ENCODE peak calls at places on chromosomes 12 and 14, in four cellular contexts. E is WTC11, Z is K562, V is GM12878. I is an unnamed sample.

GRCh38 chr14:91911474-91912032 is 35.9 kb downstream of the FBLN5 start:
- DNase-seq in V (peak; percentile 13), Z (peak; percentile 13), E (peak; percentile 34), I (peak; percentile 47)

GRCh38 chr12:109577311-109577710 is 3.7 kb downstream of the MVK start:
- DNase-seq in E (no peak), Z (no peak), V (no peak), I (no peak)

GRCh38 chr12:71220295-71220694 is 62.5 kb upstream of the TSPAN8 start:
- DNase-seq in Z (no peak), V (no peak), E (no peak), I (no peak)

GRCh38 chr14:94355191-94355794 is 32.2 kb upstream of the SERPINA6 start:
- DNase-seq in E (peak; percentile 69), Z (no peak), V (no peak), I (peak; percentile 85)

GRCh38 chr12:108727868-108728735 is 3.2 kb downstream of the CORO1C start:
- DNase-seq in V (no peak), Z (no peak), E (no peak), I (no peak)

GRCh38 chr14:92040431-92041040 is 677 bp upstream of the TRIP11 start:
- DNase-seq in V (peak; percentile 25), E (no peak), Z (peak; percentile 11), I (peak; percentile 18)

GRCh38 chr12:3537916-3538690 is 47.1 kb downstream of the PRMT8 start:
- DNase-seq in E (no peak), Z (no peak), V (no peak), I (no peak)

GRCh38 chr14:57833304-57833703 is 32.6 kb downstream of the SLC35F4 start:
- DNase-seq in V (no peak), E (no peak), Z (no peak), I (no peak)

GRCh38 chr14:58731465-58732330 is 93.9 kb downstream of the DACT1 start:
- DNase-seq in V (no peak), E (no peak), Z (no peak), I (no peak)

GRCh38 chr14:106422066-106422465 is 895.7 kb downstream of the TMEM121 start:
- DNase-seq in E (no peak), Z (no peak), V (no peak), I (no peak)

GRCh38 chr14:30077946-30078345 is 150.3 kb upstream of the PRKD1 start:
- DNase-seq in Z (no peak), E (no peak), V (no peak), I (no peak)
- TF ChIP-seq CBFB in Z (no peak), E (no peak), V (no peak), I (no peak)

GRCh38 chr14:100874411-100875091 is 29.0 kb downstream of the RTL1 start:
- DNase-seq in Z (no peak), E (no peak), V (no peak), I (no peak)
- TF ChIP-seq CBFB in Z (no peak), E (no peak), V (no peak), I (no peak)

GRCh38 chr12:87943666-87944065 is 85.5 kb downstream of the C12orf50 start:
- DNase-seq in E (no peak), V (no peak), Z (no peak), I (no peak)
- TF ChIP-seq CBFB in E (no peak), V (no peak), Z (no peak), I (no peak)

DNA sequence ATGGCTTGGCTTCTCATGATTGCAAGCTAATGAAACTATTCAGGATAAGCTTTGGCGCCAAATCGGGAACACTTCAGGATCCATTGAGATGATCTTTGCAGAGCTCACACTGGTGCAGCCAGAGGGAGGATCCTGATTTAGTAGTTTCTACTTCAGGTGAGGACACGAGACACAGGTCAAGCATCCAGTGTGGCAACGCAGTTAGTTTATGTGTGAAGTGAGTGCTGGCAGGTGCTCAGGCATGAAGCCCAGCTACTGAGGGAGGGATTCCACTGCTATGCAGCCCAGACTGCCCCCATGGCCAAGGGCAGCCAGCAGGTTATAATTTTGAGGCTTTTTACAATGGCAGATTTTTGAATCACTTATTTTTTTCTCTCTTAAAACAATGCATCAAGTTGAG is 113.5 kb upstream of the PCED1B start:
- DNase-seq in Z (no peak), E (no peak), V (no peak), I (no peak)
- TF ChIP-seq CBFB in Z (no peak), E (no peak), V (no peak), I (no peak)

GRCh38 chr12:52310622-52311281 is 10.4 kb downstream of the KRT83 start:
- DNase-seq in V (no peak), Z (no peak), E (no peak), I (no peak)

GRCh38 chr12:52308807-52309425 is 12.3 kb downstream of the KRT83 start:
- DNase-seq in Z (no peak), V (no peak), E (no peak), I (no peak)

GRCh38 chr12:52313461-52313860 is 7.7 kb downstream of the KRT83 start:
- DNase-seq in Z (no peak), E (no peak), V (no peak), I (no peak)

GRCh38 chr12:52312086-52312485 is 9.1 kb downstream of the KRT83 start:
- DNase-seq in V (no peak), Z (no peak), E (no peak), I (no peak)

GRCh38 chr12:52311282-52311643 is 9.9 kb downstream of the KRT83 start:
- DNase-seq in E (no peak), V (no peak), Z (no peak), I (no peak)
- TF ChIP-seq CBFB in E (no peak), V (no peak), Z (no peak), I (no peak)

GRCh38 chr14:69244946-69245345 is 15.0 kb upstream of the GALNT16 start:
- DNase-seq in E (no peak), V (no peak), Z (no peak), I (no peak)

GRCh38 chr14:69238883-69239282 is 21.1 kb upstream of the GALNT16 start:
- DNase-seq in E (no peak), V (no peak), Z (no peak), I (no peak)

GRCh38 chr14:69241577-69241976 is 18.4 kb upstream of the GALNT16 start:
- DNase-seq in E (no peak), Z (no peak), V (no peak), I (no peak)

GRCh38 chr14:69240527-69241173 is 19.3 kb upstream of the GALNT16 start:
- DNase-seq in Z (no peak), E (no peak), V (no peak), I (no peak)

DNA sequence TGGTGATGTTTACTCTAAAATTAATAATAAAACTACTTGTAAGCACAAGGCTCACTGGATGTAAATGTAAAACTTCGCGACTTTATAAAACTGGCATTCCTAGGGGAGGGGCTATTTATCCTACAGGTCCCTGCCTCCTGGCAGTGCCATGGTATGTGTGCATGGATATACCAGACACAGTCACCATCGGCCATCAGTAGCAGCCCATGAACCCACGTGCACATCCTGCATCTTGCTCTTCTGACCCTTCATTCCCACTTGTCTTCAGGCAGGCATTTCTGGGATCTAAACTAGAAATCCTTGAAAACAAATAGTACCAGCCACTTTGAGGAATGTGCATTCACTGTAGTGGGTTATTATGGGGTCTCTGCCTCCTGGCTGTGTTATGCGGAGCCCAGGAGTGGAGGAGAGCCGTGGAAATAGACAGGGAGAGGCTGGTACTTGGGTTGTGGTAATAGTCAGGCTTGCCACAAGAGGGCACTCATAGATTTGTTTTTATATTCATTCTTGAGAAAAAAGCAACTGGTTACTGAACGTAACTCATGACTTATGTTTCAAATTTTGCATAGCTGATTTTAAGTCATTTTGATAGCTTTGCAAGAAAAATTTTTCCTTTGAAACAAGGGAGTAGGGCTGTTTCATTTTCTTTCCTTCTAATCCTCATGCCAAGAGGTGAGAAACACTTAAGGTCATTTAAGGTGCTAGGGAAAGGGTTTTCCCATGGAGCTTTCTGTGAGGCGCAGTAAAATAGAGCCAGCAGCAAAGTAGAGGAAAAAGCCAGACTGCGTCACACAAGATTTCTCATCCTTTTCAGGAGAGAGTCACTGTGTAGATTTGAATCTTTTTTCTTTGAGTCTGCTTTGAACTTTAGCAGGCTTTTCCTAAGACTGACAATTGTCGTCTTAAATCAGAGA is 17.4 kb upstream of the GALNT16 start:
- DNase-seq in V (peak; percentile 13), Z (peak; percentile 51), E (peak; percentile 67), I (peak; percentile 60)
- TF ChIP-seq CBFB in V (peak; percentile 46), Z (no peak), E (no peak), I (no peak)

DNA sequence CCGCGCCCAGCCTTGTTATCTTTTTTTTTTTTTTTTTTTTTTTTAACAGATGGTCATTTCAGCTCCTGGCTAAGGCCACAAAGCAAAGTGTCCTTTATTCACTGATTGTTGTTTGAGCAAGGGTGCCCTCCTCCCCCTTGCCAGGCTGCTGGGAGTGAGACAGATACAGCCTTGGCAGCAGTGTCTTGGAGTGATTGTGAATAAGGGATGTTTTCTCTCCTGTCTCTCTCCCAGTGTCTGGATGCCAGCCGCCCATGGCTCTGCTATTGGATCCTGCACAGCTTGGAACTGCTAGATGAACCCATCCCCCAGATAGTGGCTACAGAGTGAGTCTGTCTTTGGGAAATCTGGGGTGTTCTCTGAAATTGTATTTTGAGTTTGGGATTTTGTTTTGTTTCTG is 28.7 kb downstream of the FNTB start:
- DNase-seq in Z (no peak), V (no peak), E (no peak), I (no peak)
- TF ChIP-seq CBFB in Z (no peak), V (no peak), E (no peak), I (no peak)

DNA sequence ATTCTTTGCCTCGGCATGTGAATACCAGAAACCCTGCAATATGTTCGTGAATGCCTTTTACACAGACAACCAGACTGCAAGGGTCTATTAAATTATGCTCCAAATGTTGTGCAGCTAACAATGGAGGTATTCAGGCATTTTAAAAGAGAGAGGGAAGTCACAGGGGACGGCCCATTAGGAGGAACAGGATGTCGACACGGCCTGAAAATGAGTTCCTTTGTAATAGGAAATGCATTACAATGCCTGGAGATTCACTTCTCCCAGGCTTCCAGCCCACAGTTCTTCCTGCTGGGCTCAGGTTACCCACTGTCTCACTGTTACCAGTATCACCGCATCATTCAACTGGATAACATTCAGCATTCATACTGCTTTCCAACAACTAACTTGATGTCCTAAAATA is 2.5 kb downstream of the DUSP6 start:
- DNase-seq in Z (no peak), V (no peak), E (peak; percentile 41), I (no peak)
- TF ChIP-seq CBFB in Z (no peak), V (no peak), E (no peak), I (no peak)

GRCh38 chr12:56991319-56991906 is 14.9 kb downstream of the ZBTB39 start:
- DNase-seq in Z (no peak), V (no peak), E (no peak), I (no peak)
- TF ChIP-seq CBFB in Z (no peak), V (no peak), E (no peak), I (no peak)

GRCh38 chr12:54141534-54142475 is 47.0 kb downstream of the SMUG1 start:
- DNase-seq in Z (no peak), E (no peak), V (no peak), I (no peak)

GRCh38 chr12:54138219-54138618 is 50.6 kb downstream of the SMUG1 start:
- DNase-seq in V (no peak), Z (no peak), E (no peak), I (no peak)

GRCh38 chr12:54143233-54143986 is 45.4 kb downstream of the SMUG1 start:
- DNase-seq in E (no peak), Z (no peak), V (no peak), I (no peak)

GRCh38 chr12:54139030-54139429 is 49.8 kb downstream of the SMUG1 start:
- DNase-seq in V (no peak), Z (no peak), E (no peak), I (no peak)

DNA sequence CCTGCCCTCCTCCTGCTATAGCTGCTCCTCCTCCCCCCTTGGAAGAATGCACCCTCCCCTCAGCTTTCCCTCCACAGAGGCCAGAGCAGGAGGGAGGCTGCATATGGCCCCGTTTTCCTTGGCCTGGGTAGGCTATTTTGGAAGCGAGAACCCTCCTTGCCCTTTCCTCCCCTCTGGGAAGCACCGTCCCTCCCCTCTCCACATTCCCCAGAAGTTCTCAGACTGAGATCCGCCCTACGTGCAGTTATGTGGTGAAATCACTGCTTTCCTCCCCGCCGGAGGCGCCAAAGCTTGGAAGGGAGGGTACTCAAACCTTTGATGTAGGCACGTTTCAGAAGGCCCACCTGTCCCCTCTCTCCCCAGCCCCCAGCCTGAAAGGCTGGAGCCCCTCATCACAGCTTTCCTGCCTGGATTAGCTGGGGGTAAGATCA is 47.8 kb downstream of the SMUG1 start:
- DNase-seq in E (no peak), V (no peak), Z (no peak), I (no peak)
- TF ChIP-seq CBFB in E (no peak), V (no peak), Z (no peak), I (no peak)